ENCODE peak calls at places on chromosome X, in five cellular contexts. H is GM13977, N is PC-3, S is H4, U is EL. Y is an unnamed sample.

GRCh38 chrX:41960142-41960541 is 36.8 kb upstream of the CASK start:
- DNase-seq in S (no peak), U (no peak), N (no peak), H (no peak), Y (no peak)

GRCh38 chrX:143472334-143472938 is 44.8 kb downstream of the SPANXN3 start:
- DNase-seq in H (no peak), N (no peak), S (no peak), U (no peak), Y (no peak)

GRCh38 chrX:10450959-10451355 is 169.4 kb downstream of the MID1 start:
- DNase-seq in H (no peak), S (no peak), U (peak; percentile 66), N (no peak), Y (no peak)

GRCh38 chrX:53716328-53717088 is 30.0 kb upstream of the HUWE1 start:
- DNase-seq in S (peak; percentile 21), H (no peak), N (peak; percentile 74), U (peak; percentile 60), Y (no peak)

GRCh38 chrX:153774576-153775292 is 6.1 kb upstream of the SRPK3 start:
- DNase-seq in U (no peak), N (no peak), S (no peak), H (no peak), Y (no peak)

GRCh38 chrX:41148553-41148952 is 63.3 kb downstream of the USP9X start:
- DNase-seq in S (peak; percentile 39), N (peak; percentile 79), H (no peak), U (peak; percentile 64), Y (no peak)

GRCh38 chrX:84046403-84046984 is 141.5 kb downstream of the RPS6KA6 start:
- DNase-seq in H (peak; percentile 26), S (peak; percentile 3), N (peak; percentile 57), U (peak; percentile 29), Y (no peak)

GRCh38 chrX:68018248-68019203 is 414.8 kb downstream of the OPHN1 start:
- DNase-seq in H (no peak), S (peak; percentile 5), N (peak; percentile 44), U (peak; percentile 34), Y (no peak)

GRCh38 chrX:108437789-108438623 is at the start of gene COL4A6:
- DNase-seq in S (no peak), N (no peak), H (no peak), U (no peak), Y (peak; percentile 31)

GRCh38 chrX:7146703-7147430 is 645 bp upstream of the STS start:
- DNase-seq in U (no peak), S (no peak), H (peak; percentile 24), N (no peak), Y (peak; percentile 29)

GRCh38 chrX:53288173-53288572 is 6.8 kb upstream of the IQSEC2 start:
- DNase-seq in U (no peak), S (peak; percentile 33), N (no peak), H (no peak), Y (no peak)

GRCh38 chrX:150574824-150575409 is 6.5 kb downstream of the MTM1 start:
- DNase-seq in S (no peak), H (no peak), N (no peak), U (no peak), Y (no peak)

GRCh38 chrX:72306085-72306801 is 529 bp upstream of the CITED1 start:
- DNase-seq in H (no peak), N (peak; percentile 22), U (peak; percentile 18), S (no peak), Y (no peak)

GRCh38 chrX:132940727-132941162 is 17.7 kb downstream of the HS6ST2 start:
- DNase-seq in S (no peak), H (no peak), U (no peak), N (peak; percentile 90), Y (no peak)

GRCh38 chrX:122835886-122836285 is 348.2 kb upstream of the GRIA3 start:
- DNase-seq in N (no peak), U (peak; percentile 0), S (no peak), H (no peak), Y (no peak)

GRCh38 chrX:2559124-2559523 is 58.3 kb upstream of the DHRSX start:
- DNase-seq in U (no peak), H (no peak), S (no peak), N (no peak), Y (no peak)

GRCh38 chrX:29941292-29941691 is 274.1 kb upstream of the MAGEB2 start:
- DNase-seq in N (no peak), U (no peak), S (peak; percentile 16), H (no peak), Y (no peak)

GRCh38 chrX:16868920-16869319 is 1.2 kb downstream of the RBBP7 start:
- DNase-seq in U (no peak), N (no peak), H (no peak), S (no peak), Y (no peak)

GRCh38 chrX:22136711-22137110 is 104.6 kb downstream of the PHEX start:
- DNase-seq in H (no peak), N (no peak), U (no peak), S (no peak), Y (no peak)

GRCh38 chrX:70466968-70467367 is 22.3 kb downstream of the DLG3 start:
- DNase-seq in S (no peak), H (no peak), U (no peak), N (no peak), Y (no peak)

GRCh38 chrX:30904186-30904585 is 15.1 kb upstream of the TAB3 start:
- DNase-seq in S (no peak), H (no peak), N (no peak), U (no peak), Y (no peak)

GRCh38 chrX:43682726-43683125 is 26.6 kb downstream of the MAOA start:
- DNase-seq in S (no peak), N (no peak), H (no peak), U (no peak), Y (no peak)

GRCh38 chrX:115459883-115460564 is 101.0 kb upstream of the PLS3 start:
- DNase-seq in S (no peak), U (peak; percentile 2), H (no peak), N (peak; percentile 17), Y (no peak)

GRCh38 chrX:20218809-20219505 is 47.8 kb downstream of the RPS6KA3 start:
- DNase-seq in N (no peak), H (no peak), S (peak; percentile 19), U (no peak), Y (no peak)

GRCh38 chrX:10158279-10158939 is 1.6 kb downstream of the CLCN4 start:
- DNase-seq in S (no peak), U (no peak), H (no peak), N (no peak), Y (peak; percentile 35)

GRCh38 chrX:70168238-70169188 is 8.8 kb upstream of the DGAT2L6 start:
- DNase-seq in S (peak; percentile 43), U (peak; percentile 79), H (no peak), N (peak; percentile 75), Y (peak; percentile 60)

GRCh38 chrX:138763761-138764160 is 52.2 kb upstream of the FGF13 start:
- DNase-seq in S (no peak), N (no peak), U (no peak), H (no peak), Y (no peak)

GRCh38 chrX:10859353-10859752 is 239.0 kb upstream of the MID1 start:
- DNase-seq in H (no peak), N (no peak), U (no peak), S (no peak), Y (no peak)

GRCh38 chrX:9573282-9574106 is 108.6 kb downstream of the TBL1X start:
- DNase-seq in N (no peak), U (no peak), S (peak; percentile 34), H (no peak), Y (no peak)

GRCh38 chrX:80181079-80181478 is 166.5 kb downstream of the TBX22 start:
- DNase-seq in N (peak; percentile 27), H (no peak), S (peak; percentile 3), U (no peak), Y (no peak)

GRCh38 chrX:40100141-40100536 is 2.4 kb upstream of the BCOR start:
- DNase-seq in S (peak; percentile 47), H (no peak), U (no peak), N (peak; percentile 60), Y (peak; percentile 61)

GRCh38 chrX:125152011-125152410 is 167.7 kb upstream of the TEX13C start:
- DNase-seq in H (no peak), U (no peak), N (no peak), S (no peak), Y (no peak)

GRCh38 chrX:48540015-48540350 is 469 bp downstream of the TBC1D25 start:
- DNase-seq in U (peak; percentile 43), H (peak; percentile 61), S (no peak), N (no peak), Y (no peak)

GRCh38 chrX:149060921-149061320 is 444.2 kb downstream of the IDS start:
- DNase-seq in N (no peak), U (no peak), H (no peak), S (no peak), Y (no peak)

GRCh38 chrX:101206471-101206870 is 13.1 kb upstream of the DRP2 start:
- DNase-seq in U (peak; percentile 48), S (peak; percentile 36), N (peak; percentile 58), H (peak; percentile 32), Y (no peak)

GRCh38 chrX:139831689-139832456 is 101.0 kb downstream of the ATP11C start:
- DNase-seq in S (peak; percentile 69), H (no peak), N (peak; percentile 67), U (peak; percentile 69), Y (no peak)

Y was measured in ovary.